ENCODE peak calls at places on chromosomes 12 and 14, in nine cellular contexts. One of them, this sample, is unnamed.

GRCh38 chr14:62655161-62655560 is 390.1 kb downstream of the KCNH5 start:
- DNase-seq in IMR-90: peak; percentile 49
- DNase-seq in AG04450: peak; percentile 32
- DNase-seq in A673: peak; percentile 52
- DNase-seq in brain microvascular endothelial cell: no peak
- DNase-seq in fibroblast of lung: peak; percentile 19
- DNase-seq in heart right ventricle: no peak
- DNase-seq in ovary: no peak
- DNase-seq in tibial artery: no peak
- DNase-seq in this sample: no peak

GRCh38 chr12:15982471-15982870 is 71.3 kb downstream of the DERA start:
- DNase-seq in IMR-90: peak; percentile 67
- DNase-seq in AG04450: no peak
- DNase-seq in A673: peak; percentile 51
- DNase-seq in brain microvascular endothelial cell: peak; percentile 26
- DNase-seq in fibroblast of lung: peak; percentile 76
- DNase-seq in heart right ventricle: no peak
- DNase-seq in ovary: no peak
- DNase-seq in tibial artery: no peak
- DNase-seq in this sample: no peak

GRCh38 chr12:101759396-101760047 is 20.3 kb upstream of the SYCP3 start:
- DNase-seq in IMR-90: peak; percentile 35
- DNase-seq in AG04450: no peak
- DNase-seq in A673: peak; percentile 57
- DNase-seq in brain microvascular endothelial cell: peak; percentile 16
- DNase-seq in fibroblast of lung: peak; percentile 58
- DNase-seq in heart right ventricle: no peak
- DNase-seq in ovary: no peak
- DNase-seq in tibial artery: no peak
- DNase-seq in this sample: no peak

GRCh38 chr12:67593041-67593870 is 55.3 kb upstream of the DYRK2 start:
- DNase-seq in IMR-90: peak; percentile 8
- DNase-seq in AG04450: no peak
- DNase-seq in A673: no peak
- DNase-seq in brain microvascular endothelial cell: no peak
- DNase-seq in fibroblast of lung: peak; percentile 4
- DNase-seq in heart right ventricle: no peak
- DNase-seq in ovary: no peak
- DNase-seq in tibial artery: no peak
- DNase-seq in this sample: no peak

GRCh38 chr12:104805186-104805585 is 152.9 kb downstream of the SLC41A2 start:
- DNase-seq in IMR-90: peak; percentile 64
- DNase-seq in AG04450: peak; percentile 20
- DNase-seq in A673: no peak
- DNase-seq in brain microvascular endothelial cell: peak; percentile 81
- DNase-seq in fibroblast of lung: peak; percentile 24
- DNase-seq in heart right ventricle: no peak
- DNase-seq in ovary: no peak
- DNase-seq in tibial artery: no peak
- DNase-seq in this sample: no peak

GRCh38 chr12:42696424-42697149 is 107.0 kb upstream of the PRICKLE1 start:
- DNase-seq in IMR-90: peak; percentile 64
- DNase-seq in AG04450: peak; percentile 23
- DNase-seq in A673: peak; percentile 85
- DNase-seq in brain microvascular endothelial cell: peak; percentile 6
- DNase-seq in fibroblast of lung: peak; percentile 88
- DNase-seq in heart right ventricle: peak; percentile 56
- DNase-seq in ovary: peak; percentile 73
- DNase-seq in tibial artery: peak; percentile 88
- DNase-seq in this sample: peak; percentile 93

GRCh38 chr12:10285919-10286318 is 21.8 kb upstream of the KLRD1 start:
- DNase-seq in IMR-90: no peak
- DNase-seq in AG04450: no peak
- DNase-seq in A673: no peak
- DNase-seq in brain microvascular endothelial cell: no peak
- DNase-seq in fibroblast of lung: no peak
- DNase-seq in heart right ventricle: no peak
- DNase-seq in ovary: no peak
- DNase-seq in tibial artery: no peak
- DNase-seq in this sample: no peak

GRCh38 chr12:49627752-49628360 is 4.5 kb downstream of the PRPF40B start:
- DNase-seq in IMR-90: peak; percentile 49
- DNase-seq in AG04450: no peak
- DNase-seq in A673: peak; percentile 43
- DNase-seq in brain microvascular endothelial cell: no peak
- DNase-seq in fibroblast of lung: no peak
- DNase-seq in heart right ventricle: no peak
- DNase-seq in ovary: no peak
- DNase-seq in tibial artery: no peak
- DNase-seq in this sample: no peak

GRCh38 chr12:77214136-77214535 is 148.8 kb upstream of the E2F7 start:
- DNase-seq in IMR-90: peak; percentile 70
- DNase-seq in AG04450: peak; percentile 13
- DNase-seq in A673: no peak
- DNase-seq in brain microvascular endothelial cell: no peak
- DNase-seq in fibroblast of lung: peak; percentile 4
- DNase-seq in heart right ventricle: no peak
- DNase-seq in ovary: no peak
- DNase-seq in tibial artery: no peak
- DNase-seq in this sample: no peak

GRCh38 chr12:26524862-26525465 is 308.0 kb downstream of the ITPR2 start:
- DNase-seq in IMR-90: peak; percentile 28
- DNase-seq in AG04450: no peak
- DNase-seq in A673: peak; percentile 24
- DNase-seq in brain microvascular endothelial cell: peak; percentile 44
- DNase-seq in fibroblast of lung: peak; percentile 42
- DNase-seq in heart right ventricle: no peak
- DNase-seq in ovary: no peak
- DNase-seq in tibial artery: no peak
- DNase-seq in this sample: no peak

GRCh38 chr12:92108651-92109050 is 37.0 kb downstream of the BTG1 start:
- DNase-seq in IMR-90: peak; percentile 78
- DNase-seq in AG04450: peak; percentile 36
- DNase-seq in A673: peak; percentile 79
- DNase-seq in brain microvascular endothelial cell: peak; percentile 16
- DNase-seq in fibroblast of lung: peak; percentile 89
- DNase-seq in heart right ventricle: no peak
- DNase-seq in ovary: peak; percentile 12
- DNase-seq in tibial artery: no peak
- DNase-seq in this sample: peak; percentile 54

GRCh38 chr14:75981426-75981825 is 369 bp downstream of the TGFB3 start:
- DNase-seq in IMR-90: no peak
- DNase-seq in AG04450: no peak
- DNase-seq in A673: peak; percentile 25
- DNase-seq in brain microvascular endothelial cell: no peak
- DNase-seq in fibroblast of lung: no peak
- DNase-seq in heart right ventricle: no peak
- DNase-seq in ovary: no peak
- DNase-seq in tibial artery: no peak
- DNase-seq in this sample: no peak

GRCh38 chr12:19834596-19834995 is 395.3 kb downstream of the AEBP2 start:
- DNase-seq in IMR-90: no peak
- DNase-seq in AG04450: no peak
- DNase-seq in A673: no peak
- DNase-seq in brain microvascular endothelial cell: no peak
- DNase-seq in fibroblast of lung: no peak
- DNase-seq in heart right ventricle: no peak
- DNase-seq in ovary: no peak
- DNase-seq in tibial artery: no peak
- DNase-seq in this sample: no peak

GRCh38 chr12:126538888-126539287 is 1473.7 kb downstream of the AACS start:
- DNase-seq in IMR-90: no peak
- DNase-seq in AG04450: no peak
- DNase-seq in A673: no peak
- DNase-seq in brain microvascular endothelial cell: no peak
- DNase-seq in fibroblast of lung: no peak
- DNase-seq in heart right ventricle: no peak
- DNase-seq in ovary: no peak
- DNase-seq in tibial artery: no peak
- DNase-seq in this sample: no peak

GRCh38 chr12:116969615-116970575 is 59.1 kb downstream of the FBXW8 start:
- DNase-seq in IMR-90: no peak
- DNase-seq in AG04450: no peak
- DNase-seq in A673: no peak
- DNase-seq in brain microvascular endothelial cell: no peak
- DNase-seq in fibroblast of lung: peak; percentile 20
- DNase-seq in heart right ventricle: peak; percentile 63
- DNase-seq in ovary: peak; percentile 50
- DNase-seq in tibial artery: no peak
- DNase-seq in this sample: peak; percentile 52

GRCh38 chr12:62689042-62689839 is 222.6 kb downstream of the MON2 start:
- DNase-seq in IMR-90: peak; percentile 69
- DNase-seq in AG04450: no peak
- DNase-seq in A673: no peak
- DNase-seq in brain microvascular endothelial cell: no peak
- DNase-seq in fibroblast of lung: peak; percentile 36
- DNase-seq in heart right ventricle: no peak
- DNase-seq in ovary: no peak
- DNase-seq in tibial artery: no peak
- DNase-seq in this sample: no peak

GRCh38 chr14:63045234-63045611 is at the start of gene KCNH5:
- DNase-seq in IMR-90: peak; percentile 46
- DNase-seq in AG04450: no peak
- DNase-seq in A673: peak; percentile 88
- DNase-seq in brain microvascular endothelial cell: peak; percentile 6
- DNase-seq in fibroblast of lung: peak; percentile 60
- DNase-seq in heart right ventricle: peak; percentile 25
- DNase-seq in ovary: no peak
- DNase-seq in tibial artery: no peak
- DNase-seq in this sample: peak; percentile 60

GRCh38 chr12:75722714-75723200 is 211.3 kb upstream of the KRR1 start:
- DNase-seq in IMR-90: peak; percentile 93
- DNase-seq in AG04450: peak; percentile 48
- DNase-seq in A673: peak; percentile 96
- DNase-seq in brain microvascular endothelial cell: peak; percentile 87
- DNase-seq in fibroblast of lung: peak; percentile 96
- DNase-seq in heart right ventricle: no peak
- DNase-seq in ovary: peak; percentile 17
- DNase-seq in tibial artery: no peak
- DNase-seq in this sample: peak; percentile 45

GRCh38 chr14:91402278-91403068 is 15.1 kb downstream of the CCDC88C start:
- DNase-seq in IMR-90: no peak
- DNase-seq in AG04450: no peak
- DNase-seq in A673: no peak
- DNase-seq in brain microvascular endothelial cell: peak; percentile 33
- DNase-seq in fibroblast of lung: peak; percentile 43
- DNase-seq in heart right ventricle: no peak
- DNase-seq in ovary: peak; percentile 26
- DNase-seq in tibial artery: no peak
- DNase-seq in this sample: no peak

GRCh38 chr14:76089151-76089550 is 62.6 kb upstream of the GPATCH2L start:
- DNase-seq in IMR-90: no peak
- DNase-seq in AG04450: no peak
- DNase-seq in A673: no peak
- DNase-seq in brain microvascular endothelial cell: no peak
- DNase-seq in fibroblast of lung: no peak
- DNase-seq in heart right ventricle: peak; percentile 23
- DNase-seq in ovary: no peak
- DNase-seq in tibial artery: no peak
- DNase-seq in this sample: no peak

GRCh38 chr12:6773662-6774351 is 1.5 kb downstream of the LAG3 start:
- DNase-seq in IMR-90: no peak
- DNase-seq in AG04450: no peak
- DNase-seq in A673: no peak
- DNase-seq in brain microvascular endothelial cell: no peak
- DNase-seq in fibroblast of lung: no peak
- DNase-seq in heart right ventricle: no peak
- DNase-seq in ovary: peak; percentile 20
- DNase-seq in tibial artery: no peak
- DNase-seq in this sample: no peak
- H3K4me3 ChIP-seq in IMR-90: no peak overlapping the region
- H3K4me3 ChIP-seq in AG04450: no peak overlapping the region
- H3K4me3 ChIP-seq in A673: no peak overlapping the region
- H3K4me3 ChIP-seq in brain microvascular endothelial cell: no peak overlapping the region
- H3K4me3 ChIP-seq in fibroblast of lung: no peak overlapping the region
- H3K4me3 ChIP-seq in heart right ventricle: peak overlapping the region; percentile 30
- H3K4me3 ChIP-seq in ovary: peak overlapping the region; percentile 37
- H3K4me3 ChIP-seq in tibial artery: no peak overlapping the region
- H3K4me3 ChIP-seq in this sample: peak overlapping the region; percentile 11

GRCh38 chr14:68341765-68342212 is 451.1 kb downstream of the ZFP36L1 start:
- DNase-seq in IMR-90: no peak
- DNase-seq in AG04450: no peak
- DNase-seq in A673: peak; percentile 61
- DNase-seq in brain microvascular endothelial cell: no peak
- DNase-seq in fibroblast of lung: no peak
- DNase-seq in heart right ventricle: no peak
- DNase-seq in ovary: no peak
- DNase-seq in tibial artery: no peak
- DNase-seq in this sample: no peak
- H3K27ac ChIP-seq in IMR-90: no peak overlapping the region
- H3K27ac ChIP-seq in AG04450: no peak overlapping the region
- H3K27ac ChIP-seq in A673: peak overlapping the region; percentile 26
- H3K27ac ChIP-seq in brain microvascular endothelial cell: no peak overlapping the region
- H3K27ac ChIP-seq in fibroblast of lung: no peak overlapping the region
- H3K27ac ChIP-seq in heart right ventricle: no peak overlapping the region
- H3K27ac ChIP-seq in ovary: no peak overlapping the region
- H3K27ac ChIP-seq in tibial artery: no peak overlapping the region
- H3K27ac ChIP-seq in this sample: no peak overlapping the region

GRCh38 chr14:96126783-96127271 is 77.8 kb upstream of the BDKRB2 start:
- DNase-seq in IMR-90: peak; percentile 55
- DNase-seq in AG04450: no peak
- DNase-seq in A673: no peak
- DNase-seq in brain microvascular endothelial cell: no peak
- DNase-seq in fibroblast of lung: peak; percentile 47
- DNase-seq in heart right ventricle: no peak
- DNase-seq in ovary: no peak
- DNase-seq in tibial artery: no peak
- DNase-seq in this sample: no peak
- H3K4me3 ChIP-seq in IMR-90: no peak overlapping the region
- H3K4me3 ChIP-seq in AG04450: no peak overlapping the region
- H3K4me3 ChIP-seq in A673: no peak overlapping the region
- H3K4me3 ChIP-seq in brain microvascular endothelial cell: no peak overlapping the region
- H3K4me3 ChIP-seq in fibroblast of lung: no peak overlapping the region
- H3K4me3 ChIP-seq in heart right ventricle: no peak overlapping the region
- H3K4me3 ChIP-seq in ovary: no peak overlapping the region
- H3K4me3 ChIP-seq in tibial artery: no peak overlapping the region
- H3K4me3 ChIP-seq in this sample: no peak overlapping the region

DNA sequence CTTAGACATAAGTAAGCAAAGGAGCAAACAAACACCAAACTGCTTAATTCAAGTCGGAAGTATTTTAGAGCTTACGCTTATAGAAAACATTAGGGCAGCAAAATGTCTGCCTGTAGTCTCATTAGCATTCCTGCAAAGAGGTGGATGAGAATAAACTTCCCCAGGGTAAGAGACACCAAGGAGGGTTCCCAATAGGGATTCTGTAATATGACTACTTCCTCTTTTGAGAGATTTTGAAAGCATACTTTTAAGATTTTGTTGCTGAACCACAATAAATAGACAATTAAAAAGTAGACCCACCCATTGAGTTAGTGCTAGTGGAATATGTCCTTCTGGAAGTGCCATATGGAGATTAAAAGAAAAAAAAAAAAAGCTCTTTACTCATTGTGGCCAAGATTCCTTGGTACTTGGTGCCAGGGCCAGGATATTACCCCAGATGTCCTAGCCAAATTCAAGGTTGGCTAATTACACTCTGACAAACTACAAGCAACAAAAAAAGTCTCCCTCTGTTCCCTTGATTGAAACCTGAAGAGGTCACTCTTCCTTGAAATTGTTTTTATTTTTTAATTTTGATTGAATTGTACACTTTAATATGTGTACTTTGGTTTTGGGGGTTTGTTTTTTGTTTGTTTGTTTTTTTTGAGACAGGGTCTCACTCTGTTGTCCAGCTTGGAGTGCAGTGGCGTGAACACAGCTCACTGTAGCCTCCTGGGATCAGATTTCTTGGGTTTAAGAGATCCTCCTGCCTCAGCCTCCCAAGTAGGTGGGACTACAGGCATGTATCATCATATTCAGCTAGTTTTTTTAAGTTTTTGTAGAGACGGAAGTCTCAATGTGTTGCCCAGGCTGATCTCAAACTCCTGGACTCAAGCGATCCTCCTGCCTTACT is 8.7 kb downstream of the CLIP1 start:
- DNase-seq in IMR-90: no peak
- DNase-seq in AG04450: no peak
- DNase-seq in A673: peak; percentile 97
- DNase-seq in brain microvascular endothelial cell: no peak
- DNase-seq in fibroblast of lung: peak; percentile 14
- DNase-seq in heart right ventricle: no peak
- DNase-seq in ovary: no peak
- DNase-seq in tibial artery: no peak
- DNase-seq in this sample: no peak
- H3K27ac ChIP-seq in IMR-90: no peak overlapping the region
- H3K27ac ChIP-seq in AG04450: no peak overlapping the region
- H3K27ac ChIP-seq in A673: peak overlapping the region; percentile 85
- H3K27ac ChIP-seq in brain microvascular endothelial cell: no peak overlapping the region
- H3K27ac ChIP-seq in fibroblast of lung: no peak overlapping the region
- H3K27ac ChIP-seq in heart right ventricle: no peak overlapping the region
- H3K27ac ChIP-seq in ovary: no peak overlapping the region
- H3K27ac ChIP-seq in tibial artery: peak overlapping the region; percentile 57
- H3K27ac ChIP-seq in this sample: no peak overlapping the region